ENCODE peak calls at places on chromosome 18, in six cellular contexts. One of them, this sample, is unnamed.

GRCh38 chr18:51227660-51228059 is 30.2 kb upstream of the MEX3C start:
- DNase-seq in HepG2: no peak
- DNase-seq in A549: no peak
- DNase-seq in GM12878: no peak
- DNase-seq in K562: no peak
- DNase-seq in endothelial cell of umbilical vein: no peak
- DNase-seq in this sample: no peak

GRCh38 chr18:5463390-5463789 is 80.4 kb downstream of the EPB41L3 start:
- DNase-seq in HepG2: no peak
- DNase-seq in K562: no peak
- DNase-seq in endothelial cell of umbilical vein: no peak
- DNase-seq in GM12878: no peak
- DNase-seq in A549: no peak
- DNase-seq in this sample: no peak

GRCh38 chr18:22165049-22165602 is 4.3 kb upstream of the GATA6 start:
- DNase-seq in endothelial cell of umbilical vein: no peak
- DNase-seq in GM12878: no peak
- DNase-seq in K562: no peak
- DNase-seq in A549: no peak
- DNase-seq in HepG2: no peak
- DNase-seq in this sample: no peak

GRCh38 chr18:48933578-48934399 is 17.0 kb downstream of the SMAD7 start:
- DNase-seq in HepG2: no peak
- DNase-seq in K562: peak
- DNase-seq in endothelial cell of umbilical vein: peak
- DNase-seq in A549: no peak
- DNase-seq in GM12878: no peak
- DNase-seq in this sample: no peak

GRCh38 chr18:8685141-8685913 is 20.0 kb upstream of the MTCL1 start:
- DNase-seq in endothelial cell of umbilical vein: no peak
- DNase-seq in A549: no peak
- DNase-seq in K562: no peak
- DNase-seq in HepG2: no peak
- DNase-seq in GM12878: no peak
- DNase-seq in this sample: no peak

GRCh38 chr18:9079863-9080528 is 22.5 kb upstream of the NDUFV2 start:
- DNase-seq in A549: no peak
- DNase-seq in endothelial cell of umbilical vein: no peak
- DNase-seq in GM12878: no peak
- DNase-seq in HepG2: peak
- DNase-seq in K562: no peak
- DNase-seq in this sample: no peak

GRCh38 chr18:50839996-50840395 is 20.2 kb upstream of the MRO start:
- DNase-seq in A549: no peak
- DNase-seq in endothelial cell of umbilical vein: peak
- DNase-seq in GM12878: no peak
- DNase-seq in K562: peak
- DNase-seq in HepG2: no peak
- DNase-seq in this sample: no peak

GRCh38 chr18:10131783-10132381 is 218.1 kb downstream of the VAPA start:
- DNase-seq in K562: no peak
- DNase-seq in endothelial cell of umbilical vein: no peak
- DNase-seq in A549: no peak
- DNase-seq in GM12878: no peak
- DNase-seq in HepG2: no peak
- DNase-seq in this sample: no peak

GRCh38 chr18:67477522-67477921 is 39.0 kb downstream of the DSEL start:
- DNase-seq in A549: no peak
- DNase-seq in K562: no peak
- DNase-seq in GM12878: no peak
- DNase-seq in HepG2: no peak
- DNase-seq in endothelial cell of umbilical vein: no peak
- DNase-seq in this sample: no peak

GRCh38 chr18:65610939-65611338 is 139.9 kb upstream of the CDH7 start:
- DNase-seq in GM12878: no peak
- DNase-seq in A549: no peak
- DNase-seq in K562: no peak
- DNase-seq in HepG2: no peak
- DNase-seq in endothelial cell of umbilical vein: no peak
- DNase-seq in this sample: no peak

GRCh38 chr18:31657823-31658669 is 26.3 kb downstream of the B4GALT6 start:
- DNase-seq in GM12878: peak
- DNase-seq in endothelial cell of umbilical vein: no peak
- DNase-seq in A549: no peak
- DNase-seq in K562: no peak
- DNase-seq in HepG2: no peak
- DNase-seq in this sample: peak

GRCh38 chr18:73979742-73980141 is 167.9 kb downstream of the FBXO15 start:
- DNase-seq in K562: no peak
- DNase-seq in A549: no peak
- DNase-seq in endothelial cell of umbilical vein: no peak
- DNase-seq in GM12878: no peak
- DNase-seq in HepG2: no peak
- DNase-seq in this sample: no peak

GRCh38 chr18:79503891-79504475 is 108.3 kb downstream of the NFATC1 start:
- DNase-seq in GM12878: no peak
- DNase-seq in endothelial cell of umbilical vein: no peak
- DNase-seq in K562: no peak
- DNase-seq in HepG2: no peak
- DNase-seq in A549: no peak
- DNase-seq in this sample: no peak

GRCh38 chr18:71951021-71951420 is 593.1 kb downstream of the CBLN2 start:
- DNase-seq in K562: no peak
- DNase-seq in endothelial cell of umbilical vein: no peak
- DNase-seq in HepG2: no peak
- DNase-seq in A549: no peak
- DNase-seq in GM12878: no peak
- DNase-seq in this sample: no peak

GRCh38 chr18:49479381-49480137 is 7.5 kb downstream of the C18orf32 start:
- DNase-seq in HepG2: no peak
- DNase-seq in A549: no peak
- DNase-seq in endothelial cell of umbilical vein: no peak
- DNase-seq in K562: no peak
- DNase-seq in GM12878: no peak
- DNase-seq in this sample: peak

GRCh38 chr18:27501651-27502050 is 316.5 kb upstream of the CHST9 start:
- DNase-seq in A549: no peak
- DNase-seq in HepG2: no peak
- DNase-seq in K562: no peak
- DNase-seq in endothelial cell of umbilical vein: no peak
- DNase-seq in GM12878: no peak
- DNase-seq in this sample: no peak

GRCh38 chr18:23541349-23542093 is 38.2 kb downstream of the RMC1 start:
- DNase-seq in HepG2: no peak
- DNase-seq in A549: no peak
- DNase-seq in K562: no peak
- DNase-seq in endothelial cell of umbilical vein: no peak
- DNase-seq in GM12878: no peak
- DNase-seq in this sample: no peak

GRCh38 chr18:43620936-43621335 is 343.6 kb upstream of the SYT4 start:
- DNase-seq in HepG2: peak
- DNase-seq in GM12878: no peak
- DNase-seq in endothelial cell of umbilical vein: peak
- DNase-seq in A549: peak
- DNase-seq in K562: no peak
- DNase-seq in this sample: peak

GRCh38 chr18:79378416-79379250 is 17.1 kb upstream of the NFATC1 start:
- DNase-seq in K562: peak
- DNase-seq in A549: peak
- DNase-seq in GM12878: peak
- DNase-seq in endothelial cell of umbilical vein: peak
- DNase-seq in HepG2: no peak
- DNase-seq in this sample: peak

GRCh38 chr18:9943311-9943710 is 29.5 kb downstream of the VAPA start:
- DNase-seq in endothelial cell of umbilical vein: no peak
- DNase-seq in GM12878: no peak
- DNase-seq in HepG2: no peak
- DNase-seq in A549: no peak
- DNase-seq in K562: no peak
- DNase-seq in this sample: no peak

GRCh38 chr18:73679941-73680700 is 467.5 kb downstream of the FBXO15 start:
- DNase-seq in HepG2: no peak
- DNase-seq in GM12878: no peak
- DNase-seq in A549: no peak
- DNase-seq in K562: no peak
- DNase-seq in endothelial cell of umbilical vein: no peak
- DNase-seq in this sample: peak

GRCh38 chr18:56083097-56083865 is 495.3 kb upstream of the TCF4 start:
- DNase-seq in endothelial cell of umbilical vein: peak
- DNase-seq in A549: no peak
- DNase-seq in HepG2: no peak
- DNase-seq in K562: no peak
- DNase-seq in GM12878: no peak
- DNase-seq in this sample: no peak

GRCh38 chr18:72848534-72849237 is 19.1 kb downstream of the NETO1 start:
- DNase-seq in endothelial cell of umbilical vein: no peak
- DNase-seq in GM12878: no peak
- DNase-seq in HepG2: no peak
- DNase-seq in A549: no peak
- DNase-seq in K562: no peak
- DNase-seq in this sample: no peak

GRCh38 chr18:48605408-48605845 is 66.6 kb downstream of the CTIF start:
- DNase-seq in GM12878: peak
- DNase-seq in endothelial cell of umbilical vein: peak
- DNase-seq in K562: peak
- DNase-seq in A549: no peak
- DNase-seq in HepG2: peak
- DNase-seq in this sample: peak

GRCh38 chr18:48573632-48574293 is 34.9 kb downstream of the CTIF start:
- DNase-seq in K562: peak
- DNase-seq in endothelial cell of umbilical vein: no peak
- DNase-seq in A549: no peak
- DNase-seq in GM12878: no peak
- DNase-seq in HepG2: peak
- DNase-seq in this sample: no peak

GRCh38 chr18:22277758-22278157 is 108.4 kb downstream of the GATA6 start:
- DNase-seq in GM12878: no peak
- DNase-seq in endothelial cell of umbilical vein: no peak
- DNase-seq in A549: no peak
- DNase-seq in K562: no peak
- DNase-seq in HepG2: no peak
- DNase-seq in this sample: no peak

GRCh38 chr18:23824704-23825103 is 135.5 kb downstream of the LAMA3 start:
- DNase-seq in A549: no peak
- DNase-seq in HepG2: no peak
- DNase-seq in K562: no peak
- DNase-seq in endothelial cell of umbilical vein: no peak
- DNase-seq in GM12878: no peak
- DNase-seq in this sample: no peak

GRCh38 chr18:48099481-48100167 is 169.2 kb upstream of the SMAD2 start:
- DNase-seq in HepG2: no peak
- DNase-seq in K562: no peak
- DNase-seq in GM12878: no peak
- DNase-seq in endothelial cell of umbilical vein: no peak
- DNase-seq in A549: no peak
- DNase-seq in this sample: no peak

GRCh38 chr18:22822024-22822423 is 111.1 kb upstream of the RBBP8 start:
- DNase-seq in K562: no peak
- DNase-seq in A549: no peak
- DNase-seq in HepG2: no peak
- DNase-seq in GM12878: no peak
- DNase-seq in endothelial cell of umbilical vein: peak
- DNase-seq in this sample: peak

GRCh38 chr18:74682141-74682997 is 84.7 kb downstream of the ZNF407 start:
- DNase-seq in A549: no peak
- DNase-seq in GM12878: no peak
- DNase-seq in HepG2: no peak
- DNase-seq in K562: no peak
- DNase-seq in endothelial cell of umbilical vein: no peak
- DNase-seq in this sample: no peak

DNA sequence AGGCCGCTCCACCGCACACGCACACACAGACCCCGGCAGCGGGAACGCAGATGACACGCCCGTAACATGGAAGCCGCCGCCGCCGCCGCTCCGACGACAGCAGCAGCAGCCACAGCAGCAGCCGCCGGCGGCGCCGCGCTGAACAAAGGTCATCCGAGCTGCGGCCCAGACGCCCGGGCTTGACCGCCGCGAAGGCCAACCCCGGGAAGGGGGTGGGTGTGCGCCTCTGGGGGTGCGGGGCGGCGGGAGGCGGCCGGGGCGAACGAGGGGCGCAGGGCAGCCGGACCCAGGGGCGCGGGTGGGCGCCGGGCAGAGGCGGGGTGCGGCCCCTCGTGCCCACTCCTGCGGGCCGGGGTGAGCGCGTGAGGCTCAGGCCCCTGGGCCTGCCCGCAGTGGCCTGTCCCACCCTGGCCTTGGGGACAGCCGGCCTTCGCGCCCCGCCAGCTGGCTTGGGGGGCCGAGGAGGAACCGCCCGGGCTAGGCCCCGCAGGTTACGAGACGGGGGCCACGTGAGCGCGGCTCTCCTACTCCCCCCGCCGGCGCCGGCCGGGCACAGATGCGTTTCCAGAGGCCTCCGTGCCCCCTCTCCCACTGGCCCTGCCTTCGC is 1.0 kb upstream of the ZNF532 start:
- DNase-seq in HepG2: no peak
- DNase-seq in endothelial cell of umbilical vein: peak
- DNase-seq in A549: no peak
- DNase-seq in GM12878: no peak
- DNase-seq in K562: no peak
- DNase-seq in this sample: no peak
- TF ChIP-seq POLR2A in HepG2: no peak
- TF ChIP-seq POLR2A in endothelial cell of umbilical vein: no peak
- TF ChIP-seq POLR2A in A549: peak
- TF ChIP-seq POLR2A in GM12878: peak
- TF ChIP-seq POLR2A in K562: no peak
- TF ChIP-seq POLR2A in this sample: no peak

DNA sequence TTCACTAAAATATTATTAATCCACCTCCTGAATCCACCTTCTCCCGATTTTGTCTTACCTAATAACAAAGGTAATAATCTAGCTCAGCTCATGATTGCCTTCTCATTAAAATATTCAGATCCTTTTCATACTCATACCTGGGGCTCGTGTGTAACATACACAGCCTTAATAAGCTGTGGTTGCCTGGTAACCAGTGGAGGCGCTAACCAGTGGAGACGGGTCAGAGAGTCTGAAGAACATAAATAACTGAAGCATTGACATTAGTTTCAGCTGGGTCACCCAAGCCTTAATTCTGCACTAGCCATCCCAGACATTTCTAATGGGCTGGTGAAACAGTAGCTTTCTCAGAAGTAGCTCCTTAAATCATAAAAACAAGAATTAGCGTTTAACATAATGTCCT is 14.8 kb upstream of the DTNA start:
- DNase-seq in K562: no peak
- DNase-seq in HepG2: no peak
- DNase-seq in GM12878: no peak
- DNase-seq in A549: no peak
- DNase-seq in endothelial cell of umbilical vein: no peak
- DNase-seq in this sample: no peak
- TF ChIP-seq MYC in K562: no peak
- TF ChIP-seq MYC in HepG2: no peak
- TF ChIP-seq MYC in GM12878: no peak
- TF ChIP-seq MYC in A549: no peak
- TF ChIP-seq MYC in endothelial cell of umbilical vein: no peak
- TF ChIP-seq MYC in this sample: no peak

GRCh38 chr18:6729247-6730091 is at the start of gene ARHGAP28:
- DNase-seq in A549: peak
- DNase-seq in K562: peak
- DNase-seq in endothelial cell of umbilical vein: peak
- DNase-seq in GM12878: no peak
- DNase-seq in HepG2: no peak
- DNase-seq in this sample: no peak
- TF ChIP-seq POLR2A in A549: no peak
- TF ChIP-seq POLR2A in K562: peak
- TF ChIP-seq POLR2A in endothelial cell of umbilical vein: peak
- TF ChIP-seq POLR2A in GM12878: no peak
- TF ChIP-seq POLR2A in HepG2: no peak
- TF ChIP-seq POLR2A in this sample: no peak

GRCh38 chr18:62975785-62976184 is 260.4 kb downstream of the PHLPP1 start:
- DNase-seq in HepG2: no peak
- DNase-seq in K562: no peak
- DNase-seq in A549: no peak
- DNase-seq in endothelial cell of umbilical vein: no peak
- DNase-seq in GM12878: no peak
- DNase-seq in this sample: no peak
- TF ChIP-seq MYC in HepG2: no peak
- TF ChIP-seq MYC in K562: no peak
- TF ChIP-seq MYC in A549: no peak
- TF ChIP-seq MYC in endothelial cell of umbilical vein: no peak
- TF ChIP-seq MYC in GM12878: no peak
- TF ChIP-seq MYC in this sample: no peak

This sample was measured in NB4.